ENCODE peak calls at places on chromosome 1, in nine cellular contexts. O is fibroblast of lung; B is immature natural killer cell; J is NCI-H1417 treated with DMSO at 0.1 percent for 48 hours; H is activated T-helper 9 cell treated with anti-CD3 and anti-CD28 coated beads, Interleukin-2, amount 50 U/mL, for 16 hours; D is cardiac muscle cell; A is NCI-H524; N is AG09319; U is fibroblast of mammary gland. F is an unnamed sample.

GRCh38 chr1:209674957-209675566 is at the start of gene G0S2:
- DNase-seq in O (peak; percentile 39), B (no peak), J (no peak), H (peak; percentile 45), D (peak; percentile 85), A (peak; percentile 59), N (no peak), U (peak; percentile 38), F (peak; percentile 21)

GRCh38 chr1:202802998-202803932 is 5.0 kb downstream of the KDM5B start:
- DNase-seq in O (peak; percentile 37), B (no peak), J (no peak), H (no peak), D (peak; percentile 69), A (no peak), N (no peak), U (peak; percentile 55), F (peak; percentile 1)

GRCh38 chr1:208252126-208252853 is 8.1 kb upstream of the PLXNA2 start:
- DNase-seq in O (no peak), B (no peak), J (no peak), H (no peak), D (peak; percentile 68), A (peak; percentile 40), N (no peak), U (no peak), F (peak; percentile 42)

GRCh38 chr1:147579532-147580199 is 38.4 kb downstream of the BCL9 start:
- DNase-seq in O (peak; percentile 38), B (no peak), J (no peak), H (no peak), D (peak; percentile 38), A (no peak), N (peak; percentile 73), U (peak; percentile 31), F (no peak)

GRCh38 chr1:74427676-74428075 is 84.7 kb downstream of the LRRC53 start:
- DNase-seq in O (peak; percentile 88), B (no peak), J (no peak), H (no peak), D (no peak), A (no peak), N (no peak), U (no peak), F (no peak)

GRCh38 chr1:17030186-17030585 is 18.5 kb upstream of the ATP13A2 start:
- DNase-seq in O (no peak), B (no peak), J (no peak), H (no peak), D (no peak), A (no peak), N (no peak), U (no peak), F (no peak)

GRCh38 chr1:39226836-39227235 is 22.3 kb downstream of the MACF1 start:
- DNase-seq in O (no peak), B (no peak), J (no peak), H (no peak), D (no peak), A (no peak), N (no peak), U (no peak), F (no peak)

GRCh38 chr1:97906567-97907228 is 14.1 kb downstream of the DPYD start:
- DNase-seq in O (peak; percentile 97), B (no peak), J (no peak), H (no peak), D (peak; percentile 94), A (no peak), N (peak; percentile 74), U (peak; percentile 85), F (no peak)

GRCh38 chr1:215599418-215599817 is 32.3 kb downstream of the KCTD3 start:
- DNase-seq in O (peak; percentile 79), B (no peak), J (no peak), H (no peak), D (peak; percentile 74), A (peak; percentile 10), N (no peak), U (peak; percentile 51), F (no peak)

GRCh38 chr1:38527373-38527966 is 332.1 kb downstream of the RRAGC start:
- DNase-seq in O (no peak), B (peak; percentile 48), J (no peak), H (peak; percentile 24), D (no peak), A (no peak), N (no peak), U (no peak), F (no peak)

GRCh38 chr1:231157311-231157710 is 4.5 kb upstream of the TRIM67 start:
- DNase-seq in O (peak; percentile 37), B (no peak), J (no peak), H (no peak), D (no peak), A (no peak), N (no peak), U (no peak), F (no peak)

GRCh38 chr1:24199291-24199900 is 12.3 kb upstream of the IFNLR1 start:
- DNase-seq in O (peak; percentile 28), B (peak; percentile 74), J (no peak), H (peak; percentile 57), D (peak; percentile 72), A (peak; percentile 56), N (peak; percentile 27), U (peak; percentile 64), F (peak; percentile 69)

GRCh38 chr1:50129201-50129600 is 20.5 kb downstream of the ELAVL4 start:
- DNase-seq in O (no peak), B (no peak), J (no peak), H (no peak), D (no peak), A (no peak), N (no peak), U (no peak), F (no peak)

GRCh38 chr1:221715321-221716169 is 26.3 kb downstream of the DUSP10 start:
- DNase-seq in O (peak; percentile 52), B (no peak), J (peak; percentile 72), H (no peak), D (no peak), A (no peak), N (no peak), U (peak; percentile 59), F (no peak)

GRCh38 chr1:97145321-97145956 is 423.9 kb downstream of the PTBP2 start:
- DNase-seq in O (peak; percentile 99), B (no peak), J (no peak), H (no peak), D (peak; percentile 58), A (no peak), N (peak; percentile 93), U (peak; percentile 87), F (no peak)

GRCh38 chr1:109499661-109500536 is 6.0 kb downstream of the CYB561D1 start:
- DNase-seq in O (peak; percentile 79), B (peak; percentile 25), J (no peak), H (peak; percentile 36), D (peak; percentile 42), A (peak; percentile 64), N (no peak), U (peak; percentile 61), F (peak; percentile 82)

F was measured in WERI-Rb-1.